ENCODE peak calls at places on chromosomes 2 and 18, in eight cellular contexts. Z, U, F, Q, R, E, A and D are unnamed samples.

GRCh38 chr2:122194546-122194945 is 439.1 kb downstream of the TSN start:
- DNase-seq in U (no peak), E (no peak), A (no peak), F (no peak), Q (no peak), R (no peak), Z (no peak), D (no peak)

GRCh38 chr2:23614701-23615100 is 229.7 kb downstream of the KLHL29 start:
- DNase-seq in Q (no peak), A (no peak), E (no peak), U (no peak), Z (no peak), F (no peak), R (peak), D (no peak)

GRCh38 chr18:76801567-76802505 is 20.5 kb upstream of the ZNF236 start:
- DNase-seq in Q (peak), U (peak), Z (peak), A (peak), R (peak), F (peak), E (peak), D (peak)

GRCh38 chr2:56707650-56708049 is 523.9 kb downstream of the CCDC85A start:
- DNase-seq in F (no peak), U (no peak), R (no peak), Z (no peak), Q (no peak), E (no peak), A (no peak), D (no peak)

GRCh38 chr2:128690869-128691268 is 372.2 kb upstream of the HS6ST1 start:
- DNase-seq in F (no peak), U (no peak), Z (no peak), E (no peak), A (no peak), R (no peak), Q (no peak), D (no peak)

GRCh38 chr18:54284967-54285785 is 15.9 kb downstream of the POLI start:
- DNase-seq in A (no peak), E (peak), R (no peak), U (peak), Q (no peak), Z (no peak), F (no peak), D (no peak)

GRCh38 chr2:233832414-233832813 is 21.9 kb downstream of the HJURP start:
- DNase-seq in A (no peak), U (no peak), Q (no peak), R (no peak), Z (no peak), E (no peak), F (no peak), D (no peak)

GRCh38 chr2:16125614-16126125 is 185.3 kb downstream of the MYCN start:
- DNase-seq in Q (no peak), U (no peak), A (no peak), Z (no peak), F (no peak), E (no peak), R (no peak), D (no peak)

GRCh38 chr2:231900486-231900942 is 25.7 kb downstream of the NPPC start:
- DNase-seq in Z (peak), U (peak), A (peak), Q (peak), R (peak), E (peak), F (peak), D (peak)

GRCh38 chr2:20164061-20164733 is 60.7 kb downstream of the SDC1 start:
- DNase-seq in A (peak), E (no peak), F (no peak), U (no peak), Z (no peak), Q (no peak), R (peak), D (no peak)

GRCh38 chr2:96249654-96250053 is 16.1 kb downstream of the TMEM127 start:
- DNase-seq in Q (no peak), A (no peak), U (no peak), Z (no peak), R (no peak), E (no peak), F (no peak), D (no peak)

GRCh38 chr2:241108271-241109209 is 6.5 kb upstream of the MTERF4 start:
- DNase-seq in Z (no peak), F (no peak), R (no peak), U (no peak), A (no peak), E (no peak), Q (no peak), D (no peak)

GRCh38 chr2:127175821-127176354 is 44.2 kb downstream of the CYP27C1 start:
- DNase-seq in A (no peak), Z (peak), E (no peak), F (no peak), U (peak), Q (no peak), R (no peak), D (no peak)

GRCh38 chr18:10499230-10499629 is 26.6 kb upstream of the NAPG start:
- DNase-seq in F (no peak), U (no peak), R (no peak), Z (no peak), A (no peak), Q (no peak), E (no peak), D (no peak)

GRCh38 chr2:235017441-235017840 is 65.6 kb downstream of the SH3BP4 start:
- DNase-seq in Z (no peak), A (no peak), R (no peak), U (no peak), F (no peak), Q (no peak), E (no peak), D (no peak)

GRCh38 chr2:105438104-105438929 is 39.5 kb upstream of the FHL2 start:
- DNase-seq in U (peak), R (peak), Z (no peak), E (no peak), F (no peak), Q (no peak), A (peak), D (no peak)

GRCh38 chr2:169748316-169748715 is 14.7 kb downstream of the KLHL23 start:
- DNase-seq in R (no peak), Q (no peak), A (no peak), E (no peak), F (no peak), U (no peak), Z (no peak), D (no peak)

GRCh38 chr2:217404236-217404760 is 544.4 kb upstream of the TNP1 start:
- DNase-seq in A (no peak), F (no peak), Q (no peak), R (no peak), E (no peak), Z (no peak), U (no peak), D (no peak)

GRCh38 chr2:203225423-203226039 is 13.3 kb upstream of the CYP20A1 start:
- DNase-seq in Z (no peak), E (peak), U (no peak), A (peak), F (peak), Q (no peak), R (peak), D (peak)

GRCh38 chr2:24329700-24330099 is 30.6 kb downstream of the ITSN2 start:
- DNase-seq in R (no peak), E (no peak), A (peak), Q (no peak), Z (no peak), F (no peak), U (no peak), D (peak)

GRCh38 chr18:23887493-23887892 is 127.1 kb upstream of the TTC39C start:
- DNase-seq in E (peak), R (no peak), Q (no peak), Z (no peak), U (peak), A (no peak), F (no peak), D (no peak)

GRCh38 chr18:58284699-58285490 is 240.9 kb downstream of the NEDD4L start:
- DNase-seq in A (no peak), Z (no peak), Q (no peak), E (no peak), R (no peak), U (no peak), F (no peak), D (no peak)

GRCh38 chr2:45992746-45993475 is 304.3 kb upstream of the EPAS1 start:
- DNase-seq in Q (no peak), F (no peak), A (no peak), R (no peak), E (no peak), Z (no peak), U (no peak), D (no peak)

GRCh38 chr2:212539145-212539880 is 711 bp upstream of the ERBB4 start:
- DNase-seq in Q (no peak), U (peak), F (peak), A (no peak), E (peak), Z (peak), R (peak), D (no peak)

GRCh38 chr2:20108655-20109396 is 57.4 kb upstream of the LAPTM4A start:
- DNase-seq in Z (no peak), A (no peak), R (no peak), E (peak), U (no peak), F (no peak), Q (no peak), D (no peak)

GRCh38 chr2:215612770-215613169 is 176.9 kb upstream of the FN1 start:
- DNase-seq in U (no peak), A (no peak), Q (no peak), Z (no peak), E (no peak), R (no peak), F (no peak), D (no peak)

GRCh38 chr2:177429688-177430325 is 37.2 kb downstream of the AGPS start:
- DNase-seq in Z (no peak), A (no peak), E (peak), R (no peak), U (no peak), Q (no peak), F (no peak), D (no peak)

GRCh38 chr2:119728421-119728820 is 31.3 kb upstream of the PTPN4 start:
- DNase-seq in A (no peak), F (no peak), R (no peak), Q (no peak), U (no peak), E (no peak), Z (no peak), D (no peak)

GRCh38 chr2:207408086-207408794 is 121.5 kb upstream of the CREB1 start:
- DNase-seq in U (no peak), A (peak), R (no peak), Z (no peak), Q (no peak), F (no peak), E (peak), D (no peak)